ENCODE peak calls at places on chromosomes 6 and 20, in nine cellular contexts. W, H, Y, O, E, F, L, A and T are unnamed samples.
A peak's percentile ranks its signal among the peaks of the same experiment; 100 is the strongest.

GRCh38 chr6:156984178-156984738 is 207.1 kb downstream of the ARID1B start:
- DNase-seq in W (no peak), H (no peak), Y (no peak), O (no peak), E (no peak), F (no peak), L (no peak), A (no peak), T (no peak)

GRCh38 chr6:131073577-131073976 is 10.5 kb upstream of the EPB41L2 start:
- DNase-seq in W (no peak), H (no peak), Y (no peak), O (no peak), E (no peak), F (no peak), L (no peak), A (no peak), T (no peak)

GRCh38 chr6:52149076-52149475 is 37.1 kb upstream of the IL17A start:
- DNase-seq in W (no peak), H (no peak), Y (no peak), O (no peak), E (no peak), F (no peak), L (no peak), A (no peak), T (no peak)

GRCh38 chr20:56513096-56513806 is 11.3 kb upstream of the FAM209A start:
- DNase-seq in W (no peak), H (no peak), Y (no peak), O (no peak), E (peak; percentile 20), F (no peak), L (no peak), A (no peak), T (no peak)

GRCh38 chr20:18138266-18138582 is 561 bp downstream of the KAT14 start:
- DNase-seq in W (no peak), H (no peak), Y (no peak), O (no peak), E (no peak), F (no peak), L (no peak), A (no peak), T (no peak)

GRCh38 chr6:81892911-81893310 is 140.4 kb upstream of the TENT5A start:
- DNase-seq in W (no peak), H (no peak), Y (no peak), O (no peak), E (no peak), F (no peak), L (no peak), A (no peak), T (no peak)

GRCh38 chr6:135212935-135213334 is 31.8 kb downstream of the MYB start:
- DNase-seq in W (no peak), H (no peak), Y (no peak), O (no peak), E (no peak), F (no peak), L (no peak), A (no peak), T (no peak)

GRCh38 chr6:130517444-130517931 is 151.7 kb downstream of the TMEM200A start:
- DNase-seq in W (no peak), H (no peak), Y (no peak), O (peak; percentile 92), E (no peak), F (no peak), L (peak; percentile 11), A (no peak), T (no peak)

GRCh38 chr6:166629628-166630027 is 2.6 kb upstream of the RPS6KA2 start:
- DNase-seq in W (no peak), H (no peak), Y (no peak), O (no peak), E (no peak), F (no peak), L (no peak), A (no peak), T (no peak)

GRCh38 chr6:14985366-14985765 is 260.5 kb upstream of the JARID2 start:
- DNase-seq in W (no peak), H (no peak), Y (no peak), O (no peak), E (no peak), F (no peak), L (no peak), A (no peak), T (peak; percentile 32)

GRCh38 chr6:1388081-1388926 is 1.1 kb upstream of the FOXF2 start:
- DNase-seq in W (no peak), H (no peak), Y (no peak), O (no peak), E (no peak), F (no peak), L (no peak), A (no peak), T (no peak)

GRCh38 chr6:124867126-124867525 is 95.1 kb upstream of the RNF217 start:
- DNase-seq in W (no peak), H (no peak), Y (no peak), O (no peak), E (no peak), F (no peak), L (no peak), A (no peak), T (no peak)

GRCh38 chr20:10603971-10604864 is 69.6 kb downstream of the JAG1 start:
- DNase-seq in W (no peak), H (peak; percentile 31), Y (peak; percentile 85), O (no peak), E (peak; percentile 13), F (peak; percentile 20), L (no peak), A (no peak), T (no peak)

GRCh38 chr6:16136536-16137450 is 7.9 kb downstream of the MYLIP start:
- DNase-seq in W (no peak), H (no peak), Y (no peak), O (no peak), E (peak; percentile 6), F (no peak), L (no peak), A (no peak), T (no peak)

GRCh38 chr6:168417660-168418059 is 23.3 kb upstream of the SMOC2 start:
- DNase-seq in W (no peak), H (no peak), Y (no peak), O (no peak), E (no peak), F (no peak), L (no peak), A (no peak), T (no peak)

GRCh38 chr6:39319621-39320369 is 2.7 kb downstream of the KCNK16 start:
- DNase-seq in W (no peak), H (no peak), Y (no peak), O (no peak), E (no peak), F (no peak), L (no peak), A (no peak), T (no peak)

GRCh38 chr20:61189534-61189933 is 62.5 kb upstream of the CDH4 start:
- DNase-seq in W (no peak), H (no peak), Y (no peak), O (no peak), E (no peak), F (no peak), L (no peak), A (no peak), T (no peak)

GRCh38 chr6:15129872-15130271 is 116.0 kb upstream of the JARID2 start:
- DNase-seq in W (no peak), H (no peak), Y (no peak), O (no peak), E (no peak), F (no peak), L (no peak), A (no peak), T (no peak)

GRCh38 chr6:4904461-4904860 is 99.4 kb downstream of the RPP40 start:
- DNase-seq in W (no peak), H (no peak), Y (no peak), O (no peak), E (no peak), F (no peak), L (no peak), A (no peak), T (no peak)

GRCh38 chr6:149102324-149102723 is 215.2 kb upstream of the TAB2 start:
- DNase-seq in W (no peak), H (no peak), Y (no peak), O (no peak), E (no peak), F (no peak), L (no peak), A (no peak), T (no peak)

GRCh38 chr6:12545837-12546658 is 170.5 kb upstream of the PHACTR1 start:
- DNase-seq in W (no peak), H (no peak), Y (peak; percentile 40), O (no peak), E (no peak), F (no peak), L (no peak), A (no peak), T (no peak)

GRCh38 chr20:62598761-62599194 is 43.5 kb upstream of the SLCO4A1 start:
- DNase-seq in W (no peak), H (no peak), Y (peak; percentile 55), O (no peak), E (peak; percentile 88), F (peak; percentile 66), L (peak; percentile 63), A (no peak), T (no peak)

GRCh38 chr20:17651761-17652388 is 30.2 kb downstream of the RRBP1 start:
- DNase-seq in W (no peak), H (no peak), Y (no peak), O (peak; percentile 28), E (peak; percentile 77), F (no peak), L (peak; percentile 28), A (no peak), T (peak; percentile 15)

GRCh38 chr6:161168281-161168891 is 105.5 kb downstream of the AGPAT4 start:
- DNase-seq in W (no peak), H (no peak), Y (peak; percentile 6), O (no peak), E (no peak), F (no peak), L (no peak), A (no peak), T (peak; percentile 10)

GRCh38 chr20:49747707-49748524 is 34.2 kb upstream of the B4GALT5 start:
- DNase-seq in W (no peak), H (no peak), Y (no peak), O (no peak), E (no peak), F (peak; percentile 66), L (no peak), A (no peak), T (no peak)

GRCh38 chr20:44407402-44408184 is 52.1 kb downstream of the HNF4A start:
- DNase-seq in W (no peak), H (no peak), Y (peak; percentile 66), O (no peak), E (peak; percentile 44), F (peak; percentile 91), L (no peak), A (no peak), T (no peak)

GRCh38 chr6:391559-392440 is at the start of gene IRF4:
- DNase-seq in W (no peak), H (no peak), Y (no peak), O (peak; percentile 88), E (no peak), F (peak; percentile 73), L (peak; percentile 84), A (no peak), T (no peak)

GRCh38 chr6:79742030-79742429 is 110.9 kb downstream of the SH3BGRL2 start:
- DNase-seq in W (no peak), H (no peak), Y (no peak), O (no peak), E (no peak), F (no peak), L (no peak), A (no peak), T (no peak)

GRCh38 chr6:43887906-43888683 is 118.1 kb downstream of the VEGFA start:
- DNase-seq in W (no peak), H (no peak), Y (no peak), O (no peak), E (no peak), F (no peak), L (no peak), A (no peak), T (no peak)

GRCh38 chr20:42370086-42370485 is 751.9 kb upstream of the CHD6 start:
- DNase-seq in W (no peak), H (no peak), Y (no peak), O (no peak), E (no peak), F (no peak), L (no peak), A (no peak), T (no peak)

GRCh38 chr6:76465410-76465809 is 392.9 kb upstream of the IMPG1 start:
- DNase-seq in W (no peak), H (no peak), Y (no peak), O (no peak), E (no peak), F (no peak), L (no peak), A (no peak), T (no peak)